ENCODE peak calls at places on chromosomes 6 and 20, in nine cellular contexts. Q, Y, K, B, D, O, S, P and F are unnamed samples.

GRCh38 chr6:43076928-43077809 is 1.1 kb downstream of the PTK7 start:
- DNase-seq in D (no peak), P (no peak), O (no peak), S (no peak), B (no peak), Y (no peak), Q (no peak), K (no peak), F (no peak)

GRCh38 chr6:23305325-23305943 is 736.1 kb downstream of the HDGFL1 start:
- DNase-seq in Y (no peak), D (no peak), P (no peak), O (no peak), Q (no peak), K (no peak), S (no peak), B (no peak), F (no peak)

GRCh38 chr6:159169193-159169555 is at the start of gene FNDC1:
- DNase-seq in Q (peak; percentile 33), Y (peak; percentile 60), P (peak; percentile 23), O (no peak), B (no peak), D (no peak), S (no peak), K (no peak), F (peak; percentile 34)

GRCh38 chr20:47992021-47992467 is 206.8 kb upstream of the SULF2 start:
- DNase-seq in B (no peak), Y (no peak), K (no peak), O (no peak), D (no peak), S (no peak), P (no peak), Q (no peak), F (no peak)

GRCh38 chr6:41640436-41640835 is 2.2 kb downstream of the MDFI start:
- DNase-seq in S (no peak), Q (no peak), O (no peak), Y (no peak), P (no peak), D (no peak), B (no peak), K (no peak), F (no peak)

GRCh38 chr6:14035448-14035847 is 82.1 kb upstream of the CD83 start:
- DNase-seq in D (peak; percentile 94), O (peak; percentile 84), K (no peak), Y (no peak), Q (no peak), S (no peak), B (no peak), P (no peak), F (no peak)

GRCh38 chr20:49989234-49990065 is 6.7 kb downstream of the SNAI1 start:
- DNase-seq in Y (no peak), D (peak; percentile 59), O (no peak), S (peak; percentile 46), Q (no peak), B (no peak), K (no peak), P (no peak), F (no peak)

GRCh38 chr6:113450061-113450465 is 407.1 kb upstream of the MARCKS start:
- DNase-seq in O (no peak), P (no peak), D (no peak), B (no peak), K (no peak), S (no peak), Q (no peak), Y (no peak), F (no peak)

GRCh38 chr20:47248448-47248966 is 108.0 kb downstream of the ZMYND8 start:
- DNase-seq in K (no peak), P (no peak), Q (no peak), Y (no peak), D (no peak), B (no peak), O (no peak), S (no peak), F (no peak)

GRCh38 chr6:13455604-13456003 is 31.8 kb downstream of the GFOD1 start:
- DNase-seq in B (no peak), S (no peak), P (no peak), D (no peak), O (no peak), K (no peak), Q (no peak), Y (no peak), F (no peak)

GRCh38 chr6:14816106-14816864 is 429.6 kb upstream of the JARID2 start:
- DNase-seq in D (no peak), O (no peak), P (no peak), K (no peak), S (no peak), Y (no peak), Q (no peak), B (no peak), F (no peak)

GRCh38 chr20:57342829-57343228 is 8.2 kb upstream of the RAE1 start:
- DNase-seq in O (no peak), B (no peak), P (no peak), K (no peak), S (no peak), D (no peak), Q (no peak), Y (no peak), F (no peak)

GRCh38 chr6:129583864-129584263 is 126.1 kb downstream of the ARHGAP18 start:
- DNase-seq in K (no peak), P (no peak), S (no peak), Y (no peak), B (no peak), Q (no peak), O (no peak), D (no peak), F (no peak)

GRCh38 chr6:144104898-144105487 is 9.6 kb upstream of the SF3B5 start:
- DNase-seq in P (no peak), K (peak; percentile 9), D (peak; percentile 29), S (peak; percentile 92), Y (no peak), Q (peak; percentile 84), O (peak; percentile 13), B (no peak), F (no peak)

GRCh38 chr20:57287901-57288300 is 21.5 kb upstream of the BMP7 start:
- DNase-seq in P (no peak), Q (no peak), O (no peak), K (no peak), B (no peak), S (no peak), Y (no peak), D (no peak), F (no peak)

GRCh38 chr6:81235512-81235911 is 517.0 kb downstream of the TENT5A start:
- DNase-seq in Y (no peak), D (no peak), O (no peak), B (no peak), P (no peak), Q (no peak), K (no peak), S (no peak), F (no peak)

GRCh38 chr6:111423055-111423633 is 59.9 kb downstream of the REV3L start:
- DNase-seq in B (no peak), Y (no peak), Q (no peak), S (peak; percentile 50), K (no peak), O (no peak), P (no peak), D (no peak), F (no peak)

GRCh38 chr6:31558318-31558625 is 10.9 kb downstream of the NFKBIL1 start:
- DNase-seq in Q (no peak), D (no peak), P (no peak), Y (no peak), B (no peak), K (no peak), O (no peak), S (no peak), F (no peak)

GRCh38 chr6:87925373-87926060 is 122.1 kb upstream of the SPACA1 start:
- DNase-seq in Y (no peak), S (no peak), B (no peak), K (no peak), D (no peak), Q (peak; percentile 90), O (no peak), P (no peak), F (no peak)

GRCh38 chr20:63155266-63156165 is 60.4 kb downstream of the YTHDF1 start:
- DNase-seq in Y (no peak), P (no peak), D (no peak), O (no peak), Q (no peak), K (no peak), B (no peak), S (no peak), F (no peak)

GRCh38 chr20:50837532-50838321 is 42.9 kb downstream of the BCAS4 start:
- DNase-seq in P (no peak), D (peak; percentile 80), S (peak; percentile 69), B (no peak), O (no peak), Q (peak; percentile 84), Y (no peak), K (no peak), F (peak; percentile 27)

GRCh38 chr6:88877893-88878292 is 85.5 kb downstream of the RNGTT start:
- DNase-seq in D (no peak), K (no peak), Y (no peak), P (no peak), B (no peak), O (no peak), Q (no peak), S (no peak), F (no peak)

GRCh38 chr6:75278474-75279077 is 6.0 kb downstream of the TMEM30A start:
- DNase-seq in Y (no peak), O (no peak), K (no peak), D (no peak), B (no peak), P (no peak), S (peak; percentile 40), Q (no peak), F (no peak)

GRCh38 chr20:50717974-50718761 is 13.2 kb upstream of the PARD6B start:
- DNase-seq in D (no peak), O (no peak), Y (no peak), Q (no peak), B (no peak), S (no peak), K (no peak), P (no peak), F (no peak)

GRCh38 chr6:153117986-153118886 is 12.8 kb downstream of the RGS17 start:
- DNase-seq in P (no peak), Q (peak; percentile 23), O (peak; percentile 14), B (no peak), D (peak; percentile 26), K (no peak), S (peak; percentile 76), Y (no peak), F (no peak)

GRCh38 chr20:33474097-33474846 is 15.6 kb upstream of the CBFA2T2 start:
- DNase-seq in B (no peak), Q (no peak), S (peak; percentile 17), D (no peak), P (no peak), K (no peak), Y (no peak), O (no peak), F (no peak)

GRCh38 chr6:43973351-43973750 is 153.9 kb downstream of the MRPL14 start:
- DNase-seq in B (no peak), Q (no peak), D (no peak), S (no peak), P (no peak), Y (no peak), O (no peak), K (no peak), F (peak; percentile 9)

GRCh38 chr20:61896058-61896961 is 169.4 kb downstream of the TAF4 start:
- DNase-seq in D (no peak), K (no peak), Q (peak; percentile 30), P (no peak), S (peak; percentile 60), O (peak; percentile 50), Y (peak; percentile 2), B (no peak), F (no peak)

GRCh38 chr6:138647006-138647405 is 126.6 kb upstream of the CCDC28A start:
- DNase-seq in Q (no peak), B (no peak), D (peak; percentile 13), O (no peak), P (no peak), K (no peak), S (no peak), Y (no peak), F (no peak)

GRCh38 chr20:50289581-50289980 is 99.0 kb downstream of the CEBPB start:
- DNase-seq in P (no peak), O (no peak), Y (no peak), D (no peak), Q (no peak), K (no peak), B (no peak), S (no peak), F (no peak)

GRCh38 chr6:112839525-112839961 is 492.4 kb downstream of the RFPL4B start:
- DNase-seq in P (no peak), K (no peak), D (peak; percentile 64), Q (no peak), O (no peak), Y (no peak), S (no peak), B (no peak), F (no peak)